ENCODE peak calls at places on chromosomes 5 and 9, in four cellular contexts. C is ecto neural progenitor cell, A is GM23248, E is GM13977. V is an unnamed sample.
A peak's percentile ranks its signal among the peaks of the same experiment; 100 is the strongest.

GRCh38 chr9:2771101-2771500 is 53.8 kb downstream of the KCNV2 start:
- DNase-seq in C (no peak), A (peak; percentile 9), E (no peak), V (no peak)

GRCh38 chr9:125854553-125855275 is 107.5 kb downstream of the PBX3 start:
- DNase-seq in C (no peak), A (peak; percentile 74), E (no peak), V (no peak)

GRCh38 chr9:93652604-93653592 is 76.5 kb downstream of the PHF2 start:
- DNase-seq in C (no peak), A (no peak), E (no peak), V (no peak)

GRCh38 chr9:113620377-113621161 is 157.0 kb downstream of the RGS3 start:
- DNase-seq in C (peak; percentile 60), A (peak; percentile 88), E (no peak), V (no peak)

GRCh38 chr5:96997265-96997859 is 61.5 kb downstream of the LNPEP start:
- DNase-seq in C (no peak), A (peak; percentile 68), E (peak; percentile 17), V (peak; percentile 63)

GRCh38 chr9:115604831-115605483 is 487.0 kb upstream of the TNC start:
- DNase-seq in C (no peak), A (peak; percentile 95), E (no peak), V (no peak)

GRCh38 chr9:113501129-113501686 is 37.7 kb downstream of the RGS3 start:
- DNase-seq in C (no peak), A (no peak), E (no peak), V (no peak)

GRCh38 chr5:157541452-157542118 is 34.0 kb downstream of the ADAM19 start:
- DNase-seq in C (no peak), A (peak; percentile 40), E (no peak), V (no peak)

GRCh38 chr5:166382031-166382430 is 1909.4 kb upstream of the WWC1 start:
- DNase-seq in C (no peak), A (no peak), E (no peak), V (no peak)

GRCh38 chr5:66960373-66961137 is 236.0 kb downstream of the CD180 start:
- DNase-seq in C (no peak), A (peak; percentile 47), E (no peak), V (no peak)

GRCh38 chr9:91411096-91411771 is 12.4 kb downstream of the NFIL3 start:
- DNase-seq in C (no peak), A (peak; percentile 46), E (no peak), V (no peak)

GRCh38 chr9:137031904-137032639 is at the start of gene FUT7:
- DNase-seq in C (no peak), A (no peak), E (no peak), V (no peak)

GRCh38 chr9:116101516-116101915 is 52.1 kb upstream of the PAPPA start:
- DNase-seq in C (no peak), A (peak; percentile 85), E (no peak), V (no peak)

GRCh38 chr5:179348011-179348530 is 2.8 kb upstream of the ADAMTS2 start:
- DNase-seq in C (no peak), A (no peak), E (no peak), V (no peak)

GRCh38 chr5:141514330-141515111 is 25.6 kb downstream of the PCDHGC5 start:
- DNase-seq in C (peak; percentile 86), A (peak; percentile 73), E (peak; percentile 20), V (no peak)

GRCh38 chr9:35490155-35490909 is 421 bp downstream of the RUSC2 start:
- DNase-seq in C (peak; percentile 55), A (peak; percentile 30), E (no peak), V (no peak)

GRCh38 chr5:127878174-127878750 is 175.1 kb downstream of the CCDC192 start:
- DNase-seq in C (peak; percentile 61), A (peak; percentile 64), E (no peak), V (peak; percentile 19)

GRCh38 chr5:160071521-160072299 is 47.5 kb downstream of the PWWP2A start:
- DNase-seq in C (no peak), A (no peak), E (no peak), V (no peak)

GRCh38 chr5:140785905-140786686 is at the start of gene PCDHA1:
- DNase-seq in C (no peak), A (no peak), E (no peak), V (no peak)

GRCh38 chr5:176535101-176535654 is 2.0 kb downstream of the RNF44 start:
- DNase-seq in C (no peak), A (peak; percentile 56), E (peak; percentile 52), V (no peak)

GRCh38 chr5:54739371-54739770 is 221.8 kb downstream of the SNX18 start:
- DNase-seq in C (no peak), A (peak; percentile 57), E (no peak), V (no peak)

GRCh38 chr5:19988447-19988846 is 447 bp upstream of the CDH18 start:
- DNase-seq in C (no peak), A (no peak), E (no peak), V (no peak)

GRCh38 chr9:35645736-35646582 is 4.8 kb downstream of the SIT1 start:
- DNase-seq in C (peak; percentile 73), A (peak; percentile 54), E (peak; percentile 24), V (peak; percentile 43)

GRCh38 chr5:75509956-75510355 is 1.5 kb downstream of the CERT1 start:
- DNase-seq in C (no peak), A (peak; percentile 72), E (peak; percentile 34), V (no peak)

GRCh38 chr5:56569051-56569450 is 246.3 kb upstream of the MAP3K1 start:
- DNase-seq in C (no peak), A (peak; percentile 27), E (no peak), V (no peak)

GRCh38 chr9:126626117-126627022 is 12.6 kb downstream of the LMX1B start:
- DNase-seq in C (peak; percentile 86), A (no peak), E (peak; percentile 57), V (no peak)

GRCh38 chr5:2475902-2476301 is 275.6 kb downstream of the IRX2 start:
- DNase-seq in C (no peak), A (no peak), E (no peak), V (no peak)

GRCh38 chr9:37710039-37710438 is 43.6 kb upstream of the TRMT10B start:
- DNase-seq in C (no peak), A (no peak), E (no peak), V (no peak)

GRCh38 chr5:156715287-156715686 is 134.8 kb upstream of the PPP1R2B start:
- DNase-seq in C (no peak), A (peak; percentile 42), E (no peak), V (no peak)

GRCh38 chr5:74288038-74288437 is 352.5 kb downstream of the ENC1 start:
- DNase-seq in C (no peak), A (no peak), E (no peak), V (no peak)

GRCh38 chr9:92482336-92482735 is at the start of gene ASPN:
- DNase-seq in C (no peak), A (peak; percentile 77), E (no peak), V (no peak)

GRCh38 chr5:141692919-141693848 is 11.2 kb upstream of the ARAP3 start:
- DNase-seq in C (no peak), A (peak; percentile 52), E (no peak), V (no peak)

GRCh38 chr5:71955718-71956117 is 151.6 kb upstream of the MAP1B start:
- DNase-seq in C (no peak), A (no peak), E (no peak), V (no peak)

GRCh38 chr9:114538241-114538640 is 33.0 kb upstream of the WHRN start:
- DNase-seq in C (no peak), A (no peak), E (peak; percentile 21), V (peak; percentile 85)

GRCh38 chr9:123070210-123070609 is 36.7 kb downstream of the GPR21 start:
- DNase-seq in C (no peak), A (peak; percentile 23), E (no peak), V (no peak)

GRCh38 chr5:33688041-33688980 is 203.5 kb downstream of the ADAMTS12 start:
- DNase-seq in C (no peak), A (peak; percentile 75), E (no peak), V (no peak)

GRCh38 chr5:166166071-166166470 is 2125.4 kb upstream of the WWC1 start:
- DNase-seq in C (no peak), A (no peak), E (no peak), V (no peak)

V was measured in MM.1S.